ENCODE peak calls at places on chromosome 1, in seven cellular contexts. K is MM.1S; J is activated CD4-positive, alpha-beta memory T cell treated with anti-CD3 and anti-CD28 coated beads, Interleukin-2, amount 10 ng/mL, durations not matched to agents 7 days and 5 days; Z is amniotic stem cell; G is GM23338; C is NB4; A is iris pigment epithelial cell. X is an unnamed sample.
A peak's percentile ranks its signal among the peaks of the same experiment; 100 is the strongest.

GRCh38 chr1:143698016-143698415 is 273.8 kb downstream of the FAM72C start:
- DNase-seq in Z (no peak), K (peak; percentile 50), G (peak; percentile 71), J (peak; percentile 40), A (no peak), C (peak; percentile 80), X (no peak)

GRCh38 chr1:237873487-237873927 is 17.2 kb downstream of the ZP4 start:
- DNase-seq in K (no peak), C (peak; percentile 12), G (peak; percentile 44), A (peak; percentile 83), Z (no peak), J (no peak), X (peak; percentile 62)

GRCh38 chr1:22018583-22019559 is 17.4 kb downstream of the CELA3A start:
- DNase-seq in K (peak; percentile 27), Z (peak; percentile 32), J (peak; percentile 71), C (peak; percentile 98), G (peak; percentile 42), A (peak; percentile 91), X (no peak)

GRCh38 chr1:22528451-22528850 is 34.8 kb upstream of the EPHA8 start:
- DNase-seq in C (no peak), Z (no peak), K (no peak), G (no peak), A (no peak), J (no peak), X (no peak)

GRCh38 chr1:85864727-85865126 is 156.5 kb upstream of the ZNHIT6 start:
- DNase-seq in K (no peak), C (no peak), G (no peak), J (no peak), A (no peak), Z (no peak), X (no peak)

GRCh38 chr1:1157033-1157365 is 16.7 kb upstream of the TTLL10 start:
- DNase-seq in Z (no peak), K (no peak), G (no peak), C (no peak), A (no peak), J (no peak), X (no peak)

GRCh38 chr1:28115267-28115666 is 26.9 kb upstream of the EYA3 start:
- DNase-seq in G (no peak), K (no peak), J (peak; percentile 57), A (peak; percentile 70), C (peak; percentile 96), Z (no peak), X (no peak)

GRCh38 chr1:19361231-19362147 is 49.4 kb downstream of the SLC66A1 start:
- DNase-seq in K (no peak), A (peak; percentile 45), Z (no peak), G (no peak), C (no peak), J (no peak), X (no peak)

GRCh38 chr1:243783714-243784113 is 66.3 kb downstream of the AKT3 start:
- DNase-seq in A (no peak), K (no peak), G (no peak), J (no peak), Z (no peak), C (no peak), X (no peak)